ENCODE peak calls at places on chromosomes 7 and 10, in four cellular contexts. One of them, this sample, is unnamed. For H3K4me1, the result is how much of the 10 kb centered on the place peaks cover.

GRCh38 chr7:134684165-134684564 is 37.5 kb downstream of the BPGM start:
- DNase-seq in mammary epithelial cell: peak
- DNase-seq in uterus: no peak
- DNase-seq in psoas muscle: no peak
- DNase-seq in this sample: no peak

GRCh38 chr10:126272526-126272925 is 115.8 kb downstream of the ADAM12 start:
- DNase-seq in mammary epithelial cell: no peak
- DNase-seq in uterus: no peak
- DNase-seq in psoas muscle: no peak
- DNase-seq in this sample: no peak

GRCh38 chr10:86711237-86711956 is 43.1 kb downstream of the LDB3 start:
- DNase-seq in mammary epithelial cell: peak
- DNase-seq in uterus: peak
- DNase-seq in psoas muscle: peak
- DNase-seq in this sample: peak

GRCh38 chr7:100093498-100093897 is 4.7 kb downstream of the COPS6 start:
- DNase-seq in mammary epithelial cell: no peak
- DNase-seq in uterus: no peak
- DNase-seq in psoas muscle: no peak
- DNase-seq in this sample: no peak

GRCh38 chr10:6089334-6090219 is 743 bp downstream of the RBM17 start:
- DNase-seq in mammary epithelial cell: peak
- DNase-seq in uterus: no peak
- DNase-seq in psoas muscle: no peak
- DNase-seq in this sample: no peak

GRCh38 chr10:118475214-118475613 is 120.2 kb downstream of the PRLHR start:
- DNase-seq in mammary epithelial cell: no peak
- DNase-seq in uterus: no peak
- DNase-seq in psoas muscle: no peak
- DNase-seq in this sample: no peak

GRCh38 chr7:33932832-33933468 is 27.6 kb downstream of the BMPER start:
- DNase-seq in mammary epithelial cell: peak
- DNase-seq in uterus: peak
- DNase-seq in psoas muscle: peak
- DNase-seq in this sample: peak

GRCh38 chr10:124131176-124131575 is 37.8 kb upstream of the CHST15 start:
- DNase-seq in mammary epithelial cell: no peak
- DNase-seq in uterus: no peak
- DNase-seq in psoas muscle: no peak
- DNase-seq in this sample: no peak

GRCh38 chr7:122430710-122431109 is 126.2 kb upstream of the FEZF1 start:
- DNase-seq in mammary epithelial cell: no peak
- DNase-seq in uterus: no peak
- DNase-seq in psoas muscle: no peak
- DNase-seq in this sample: no peak

GRCh38 chr10:79399242-79399831 is 46.1 kb downstream of the ZCCHC24 start:
- DNase-seq in mammary epithelial cell: peak
- DNase-seq in uterus: peak
- DNase-seq in psoas muscle: peak
- DNase-seq in this sample: peak

GRCh38 chr7:2934211-2934731 is 90.2 kb upstream of the GNA12 start:
- DNase-seq in mammary epithelial cell: peak
- DNase-seq in uterus: no peak
- DNase-seq in psoas muscle: no peak
- DNase-seq in this sample: peak

GRCh38 chr10:102644646-102645387 is 538 bp downstream of the TRIM8 start:
- DNase-seq in mammary epithelial cell: peak
- DNase-seq in uterus: peak
- DNase-seq in psoas muscle: peak
- DNase-seq in this sample: peak
- H3K4me1 ChIP-seq in mammary epithelial cell: under half
- H3K4me1 ChIP-seq in uterus: under half
- H3K4me1 ChIP-seq in psoas muscle: under half
- H3K4me1 ChIP-seq in this sample: under half

GRCh38 chr7:68441610-68442009 is 1156.7 kb upstream of the AUTS2 start:
- DNase-seq in mammary epithelial cell: no peak
- DNase-seq in uterus: no peak
- DNase-seq in psoas muscle: no peak
- DNase-seq in this sample: no peak

GRCh38 chr7:68440870-68441269 is 1157.4 kb upstream of the AUTS2 start:
- DNase-seq in mammary epithelial cell: no peak
- DNase-seq in uterus: no peak
- DNase-seq in psoas muscle: no peak
- DNase-seq in this sample: no peak

GRCh38 chr7:68442931-68443631 is 1155.2 kb upstream of the AUTS2 start:
- DNase-seq in mammary epithelial cell: no peak
- DNase-seq in uterus: no peak
- DNase-seq in psoas muscle: no peak
- DNase-seq in this sample: no peak

GRCh38 chr7:68444042-68444441 is 1154.2 kb upstream of the AUTS2 start:
- DNase-seq in mammary epithelial cell: no peak
- DNase-seq in uterus: no peak
- DNase-seq in psoas muscle: no peak
- DNase-seq in this sample: no peak

DNA sequence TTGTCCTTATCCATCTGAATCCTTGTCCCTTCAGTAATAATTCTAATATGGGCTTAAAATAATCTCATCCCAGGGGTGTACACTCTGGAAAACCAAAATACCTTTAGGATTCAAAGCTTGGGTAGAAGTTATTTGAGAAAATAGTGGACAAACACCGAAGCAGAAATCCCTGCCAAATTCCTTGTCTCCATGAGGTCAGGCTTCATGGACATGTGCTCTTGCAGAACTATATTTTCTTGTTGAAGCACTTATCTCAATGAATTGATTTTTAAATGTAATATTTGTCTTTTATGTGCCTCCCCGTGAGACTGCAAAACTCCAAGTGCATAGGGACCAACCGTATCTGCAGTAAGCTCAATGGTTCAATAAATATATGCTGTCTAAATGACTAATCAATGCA is 1153.3 kb upstream of the AUTS2 start:
- DNase-seq in mammary epithelial cell: no peak
- DNase-seq in uterus: no peak
- DNase-seq in psoas muscle: no peak
- DNase-seq in this sample: no peak
- TF ChIP-seq CTCF in mammary epithelial cell: no peak
- TF ChIP-seq CTCF in uterus: no peak
- TF ChIP-seq CTCF in psoas muscle: no peak
- TF ChIP-seq CTCF in this sample: no peak

DNA sequence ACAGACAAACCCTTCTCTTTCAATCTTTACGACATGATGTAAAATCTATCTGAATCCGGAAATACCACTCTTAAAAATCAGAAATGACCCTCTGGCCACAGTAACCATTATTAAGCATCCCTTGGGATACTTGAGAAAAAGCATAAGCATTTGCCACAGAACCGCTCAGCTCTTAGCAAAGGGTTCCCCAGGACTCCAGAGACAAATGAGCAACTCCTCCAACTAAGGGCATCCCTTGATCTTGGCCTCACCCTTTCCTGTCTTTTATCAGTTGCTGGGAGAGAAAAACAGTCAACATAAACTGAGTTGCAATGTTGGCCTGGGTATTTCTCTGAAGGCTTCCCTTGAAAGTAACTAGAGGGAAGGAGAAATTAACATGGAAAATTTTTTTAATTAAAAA is 3.5 kb downstream of the PDLIM1 start:
- DNase-seq in mammary epithelial cell: no peak
- DNase-seq in uterus: no peak
- DNase-seq in psoas muscle: no peak
- DNase-seq in this sample: no peak
- H3K4me1 ChIP-seq in mammary epithelial cell: under half
- H3K4me1 ChIP-seq in uterus: under half
- H3K4me1 ChIP-seq in psoas muscle: under half
- H3K4me1 ChIP-seq in this sample: under half

GRCh38 chr10:88880287-88881094 is 446 bp downstream of the STAMBPL1 start:
- DNase-seq in mammary epithelial cell: peak
- DNase-seq in uterus: peak
- DNase-seq in psoas muscle: peak
- DNase-seq in this sample: peak
- TF ChIP-seq CTCF in mammary epithelial cell: no peak
- TF ChIP-seq CTCF in uterus: peak
- TF ChIP-seq CTCF in psoas muscle: peak
- TF ChIP-seq CTCF in this sample: no peak

GRCh38 chr7:43643842-43644241 is 60.9 kb downstream of the STK17A start:
- DNase-seq in mammary epithelial cell: no peak
- DNase-seq in uterus: no peak
- DNase-seq in psoas muscle: no peak
- DNase-seq in this sample: no peak

GRCh38 chr7:43637114-43637806 is 54.4 kb downstream of the STK17A start:
- DNase-seq in mammary epithelial cell: peak
- DNase-seq in uterus: no peak
- DNase-seq in psoas muscle: no peak
- DNase-seq in this sample: no peak

GRCh38 chr7:43642897-43643630 is 60.2 kb downstream of the STK17A start:
- DNase-seq in mammary epithelial cell: no peak
- DNase-seq in uterus: no peak
- DNase-seq in psoas muscle: no peak
- DNase-seq in this sample: no peak

GRCh38 chr7:43639858-43640491 is 57.1 kb downstream of the STK17A start:
- DNase-seq in mammary epithelial cell: peak
- DNase-seq in uterus: peak
- DNase-seq in psoas muscle: no peak
- DNase-seq in this sample: no peak

GRCh38 chr7:43640679-43641078 is 57.8 kb downstream of the STK17A start:
- DNase-seq in mammary epithelial cell: no peak
- DNase-seq in uterus: no peak
- DNase-seq in psoas muscle: no peak
- DNase-seq in this sample: no peak
- H3K4me1 ChIP-seq in mammary epithelial cell: under half
- H3K4me1 ChIP-seq in uterus: under half
- H3K4me1 ChIP-seq in psoas muscle: under half
- H3K4me1 ChIP-seq in this sample: half or more

GRCh38 chr7:7789551-7789988 is 71.2 kb upstream of the RPA3 start:
- DNase-seq in mammary epithelial cell: no peak
- DNase-seq in uterus: no peak
- DNase-seq in psoas muscle: no peak
- DNase-seq in this sample: no peak

GRCh38 chr7:7790041-7790751 is 71.8 kb upstream of the RPA3 start:
- DNase-seq in mammary epithelial cell: peak
- DNase-seq in uterus: no peak
- DNase-seq in psoas muscle: no peak
- DNase-seq in this sample: no peak

GRCh38 chr7:7793249-7793648 is 74.8 kb upstream of the RPA3 start:
- DNase-seq in mammary epithelial cell: no peak
- DNase-seq in uterus: no peak
- DNase-seq in psoas muscle: no peak
- DNase-seq in this sample: no peak

GRCh38 chr7:7792089-7792488 is 73.7 kb upstream of the RPA3 start:
- DNase-seq in mammary epithelial cell: no peak
- DNase-seq in uterus: no peak
- DNase-seq in psoas muscle: no peak
- DNase-seq in this sample: no peak

DNA sequence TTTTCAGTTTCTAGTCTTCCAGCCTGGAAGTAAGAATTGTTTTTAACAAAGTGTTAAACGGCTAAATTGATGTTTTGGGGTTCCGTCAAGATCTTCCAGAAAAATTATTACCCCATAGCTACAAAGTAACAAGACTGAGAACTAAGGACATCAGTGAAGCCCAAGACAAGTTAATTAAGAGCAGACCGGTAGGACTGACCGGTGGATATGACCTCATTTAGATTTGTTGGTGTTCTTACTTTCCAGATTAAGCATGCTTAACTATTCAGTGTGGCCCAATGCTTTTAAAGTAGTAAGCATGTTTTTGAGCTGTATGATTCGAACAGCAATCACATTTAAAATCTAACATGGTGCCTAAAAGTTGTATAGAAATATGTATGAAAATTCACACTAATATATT is 73.1 kb upstream of the RPA3 start:
- DNase-seq in mammary epithelial cell: no peak
- DNase-seq in uterus: no peak
- DNase-seq in psoas muscle: no peak
- DNase-seq in this sample: no peak
- TF ChIP-seq CTCF in mammary epithelial cell: no peak
- TF ChIP-seq CTCF in uterus: no peak
- TF ChIP-seq CTCF in psoas muscle: no peak
- TF ChIP-seq CTCF in this sample: no peak